ENCODE peak calls at places on chromosomes 6 and 20, in ten cellular contexts. E is thoracic aorta; P is fibroblast of lung; V is mammary epithelial cell; A is RWPE1; S is psoas muscle; N is K562; U is spleen; Y is SK-N-SH; M is CD4-positive, alpha-beta T cell. B is an unnamed sample.

GRCh38 chr6:160507420-160507819 is 156.7 kb downstream of the LPA start:
- DNase-seq in U (no peak), S (no peak), M (no peak), E (no peak), N (no peak), V (no peak), A (no peak), Y (no peak), P (no peak), B (no peak)

GRCh38 chr6:13406051-13406477 is 77.7 kb upstream of the TBC1D7 start:
- DNase-seq in A (no peak), E (no peak), P (no peak), Y (no peak), U (no peak), M (no peak), N (no peak), V (no peak), S (no peak), B (peak; percentile 96)

GRCh38 chr6:21163110-21163837 is 430.3 kb upstream of the SOX4 start:
- DNase-seq in E (no peak), V (peak; percentile 56), A (no peak), P (peak; percentile 58), Y (no peak), S (no peak), M (no peak), N (peak; percentile 16), U (no peak), B (no peak)

GRCh38 chr20:20395087-20395486 is 27.2 kb downstream of the INSM1 start:
- DNase-seq in N (no peak), M (no peak), A (no peak), V (no peak), P (no peak), E (no peak), S (no peak), U (no peak), Y (no peak), B (no peak)

GRCh38 chr6:25370175-25371036 is 91.2 kb downstream of the CARMIL1 start:
- DNase-seq in P (no peak), U (no peak), M (no peak), E (no peak), V (no peak), S (no peak), N (no peak), A (no peak), Y (no peak), B (no peak)

GRCh38 chr6:25804804-25805203 is 27.0 kb downstream of the SLC17A1 start:
- DNase-seq in V (no peak), P (no peak), A (no peak), N (no peak), U (no peak), S (no peak), E (no peak), Y (no peak), M (no peak), B (no peak)

GRCh38 chr6:31776961-31777666 is at the start of gene VWA7:
- DNase-seq in M (peak; percentile 41), E (peak; percentile 44), Y (peak; percentile 71), A (peak; percentile 94), U (peak; percentile 90), S (peak; percentile 73), P (peak; percentile 72), V (peak; percentile 91), N (peak; percentile 99), B (peak; percentile 80)

GRCh38 chr6:90079555-90080490 is 185.6 kb downstream of the GJA10 start:
- DNase-seq in S (no peak), Y (no peak), N (no peak), E (no peak), V (no peak), M (no peak), P (no peak), U (no peak), A (no peak), B (no peak)

GRCh38 chr6:6524951-6525350 is 63.6 kb upstream of the LY86 start:
- DNase-seq in M (no peak), U (no peak), N (no peak), E (no peak), A (no peak), Y (no peak), P (no peak), S (no peak), V (no peak), B (no peak)

DNA sequence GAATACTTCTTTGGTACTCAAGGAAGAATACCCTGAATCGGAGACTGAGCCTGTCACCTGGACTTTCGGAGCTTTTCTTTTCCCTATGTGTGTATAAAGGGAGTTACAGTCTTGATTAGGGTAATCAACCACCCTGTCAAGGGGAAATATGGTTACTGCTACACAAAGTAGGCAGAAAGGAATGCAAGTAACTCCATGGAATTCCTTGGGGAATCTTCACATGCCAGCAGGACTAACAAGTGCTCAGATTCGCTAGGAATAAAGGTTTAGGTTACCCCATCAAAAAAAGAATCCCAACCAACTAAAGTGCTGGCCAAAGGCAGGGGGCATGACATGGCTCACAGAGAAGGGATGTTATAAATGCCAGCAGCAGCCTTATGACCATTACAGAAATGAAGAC is 10.4 kb downstream of the KCNS1 start:
- DNase-seq in A (no peak), N (no peak), E (no peak), Y (no peak), V (no peak), S (no peak), U (no peak), P (no peak), M (no peak), B (no peak)
- H3K27ac ChIP-seq in A (no peak overlapping the region), N (no peak overlapping the region), E (no peak overlapping the region), Y (no peak overlapping the region), V (no peak overlapping the region), S (no peak overlapping the region), U (no peak overlapping the region), P (no peak overlapping the region), M (no peak overlapping the region), B (no peak overlapping the region)

DNA sequence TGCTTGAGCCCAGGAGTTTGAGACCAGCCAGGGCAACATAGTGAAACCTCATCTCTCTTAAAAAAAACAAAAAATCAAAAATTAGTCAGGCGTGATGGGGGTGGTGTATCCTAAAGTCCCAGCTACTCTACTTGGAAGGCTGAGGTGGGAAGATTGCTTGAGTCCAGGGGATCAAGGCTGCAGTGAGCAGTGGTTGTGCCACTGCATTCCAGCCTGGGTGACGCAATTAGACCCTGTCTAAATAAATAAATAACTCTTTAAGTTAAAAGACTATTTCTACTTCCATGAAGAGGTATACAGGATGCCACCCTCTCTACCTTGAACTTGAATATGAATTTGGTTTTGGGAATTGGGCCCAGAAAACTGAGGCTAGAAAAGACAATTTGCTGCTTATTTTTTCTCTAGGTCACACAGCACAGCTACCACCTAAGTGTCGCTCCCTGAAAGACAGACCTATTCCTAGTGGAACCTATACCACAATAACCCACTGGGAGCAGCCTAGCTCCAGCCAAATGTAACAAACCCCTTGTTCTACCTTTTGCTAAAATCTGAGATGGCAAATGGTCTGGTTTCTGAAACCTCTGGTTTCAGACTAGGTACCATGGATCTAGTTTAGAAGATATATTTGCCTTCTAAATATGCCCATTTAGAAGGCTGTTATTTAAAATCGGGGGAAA is 35.2 kb downstream of the HMGCLL1 start:
- DNase-seq in N (no peak), A (no peak), U (no peak), M (no peak), V (no peak), Y (no peak), S (no peak), E (no peak), P (no peak), B (no peak)
- TF ChIP-seq CTCF in N (no peak), A (no peak), U (no peak), M (no peak), V (peak; percentile 10), Y (no peak), S (no peak), E (no peak), P (no peak), B (peak; percentile 17)

GRCh38 chr6:35088281-35089215 is 52.6 kb downstream of the TCP11 start:
- DNase-seq in A (no peak), U (peak; percentile 57), V (no peak), E (no peak), Y (no peak), N (no peak), M (no peak), P (no peak), S (no peak), B (peak; percentile 23)

GRCh38 chr6:35090734-35091133 is 50.4 kb downstream of the TCP11 start:
- DNase-seq in U (peak; percentile 47), N (no peak), S (no peak), A (no peak), M (no peak), P (no peak), E (no peak), Y (no peak), V (no peak), B (peak; percentile 10)

GRCh38 chr6:35089935-35090505 is 51.1 kb downstream of the TCP11 start:
- DNase-seq in N (no peak), U (no peak), M (no peak), A (no peak), E (no peak), V (peak; percentile 88), Y (peak; percentile 13), S (no peak), P (peak; percentile 63), B (peak; percentile 7)

GRCh38 chr6:35087361-35088280 is 53.5 kb downstream of the TCP11 start:
- DNase-seq in U (peak; percentile 67), E (no peak), N (no peak), S (no peak), A (no peak), V (no peak), Y (peak; percentile 7), M (no peak), P (no peak), B (peak; percentile 7)

GRCh38 chr6:35089216-35089934 is 51.8 kb downstream of the TCP11 start:
- DNase-seq in S (no peak), P (no peak), M (no peak), V (no peak), A (no peak), E (no peak), Y (peak; percentile 8), U (no peak), N (no peak), B (peak; percentile 60)
- H3K27ac ChIP-seq in S (no peak overlapping the region), P (no peak overlapping the region), M (no peak overlapping the region), V (peak overlapping the region; percentile 49), A (peak overlapping the region; percentile 77), E (peak overlapping the region; percentile 79), Y (no peak overlapping the region), U (peak overlapping the region; percentile 44), N (no peak overlapping the region), B (peak overlapping the region; percentile 44)

GRCh38 chr6:136958168-136958567 is 36.1 kb downstream of the SLC35D3 start:
- DNase-seq in Y (no peak), A (no peak), U (no peak), M (no peak), E (no peak), N (no peak), S (no peak), P (no peak), V (no peak), B (no peak)

GRCh38 chr6:136956590-136957573 is 34.8 kb downstream of the SLC35D3 start:
- DNase-seq in S (no peak), M (no peak), Y (peak; percentile 45), E (no peak), A (no peak), U (no peak), N (no peak), P (no peak), V (no peak), B (peak; percentile 58)

GRCh38 chr6:136959471-136959891 is 37.4 kb downstream of the SLC35D3 start:
- DNase-seq in U (no peak), V (no peak), N (no peak), P (no peak), Y (peak; percentile 36), M (no peak), A (no peak), E (no peak), S (no peak), B (peak; percentile 74)

GRCh38 chr6:136952714-136953260 is 30.7 kb downstream of the SLC35D3 start:
- DNase-seq in Y (peak; percentile 48), V (no peak), M (no peak), S (no peak), A (no peak), E (no peak), N (no peak), U (no peak), P (no peak), B (peak; percentile 30)

GRCh38 chr6:136955123-136955522 is 33.0 kb downstream of the SLC35D3 start:
- DNase-seq in M (no peak), V (no peak), Y (no peak), U (no peak), N (no peak), S (no peak), E (no peak), A (no peak), P (no peak), B (no peak)
- TF ChIP-seq CTCF in M (no peak), V (no peak), Y (no peak), U (no peak), N (no peak), S (no peak), E (no peak), A (no peak), P (no peak), B (no peak)